ENCODE peak calls at places on chromosomes 16 and 17, in eight cellular contexts. R, T, H, O, C, L, F and Z are unnamed samples.

GRCh38 chr17:45160505-45161287 is 979 bp upstream of the HEXIM2 start:
- DNase-seq in C (no peak), R (peak; percentile 62), H (peak; percentile 53), L (peak; percentile 79), F (peak; percentile 61), T (peak; percentile 89), O (peak; percentile 72), Z (peak; percentile 87)

GRCh38 chr17:38970804-38971203 is 3.6 kb upstream of the FBXO47 start:
- DNase-seq in T (no peak), F (no peak), H (no peak), R (no peak), L (no peak), O (no peak), C (no peak), Z (no peak)

GRCh38 chr17:18184143-18185007 is 747 bp downstream of the ALKBH5 start:
- DNase-seq in O (peak; percentile 48), T (peak; percentile 90), L (peak; percentile 38), C (no peak), H (peak; percentile 60), F (peak; percentile 71), R (peak; percentile 49), Z (peak; percentile 43)

GRCh38 chr17:34302626-34303025 is 16.6 kb upstream of the CCL8 start:
- DNase-seq in H (no peak), C (no peak), L (no peak), O (no peak), T (no peak), F (no peak), R (no peak), Z (no peak)

GRCh38 chr16:90020260-90020837 is 1.1 kb upstream of the DBNDD1 start:
- DNase-seq in C (no peak), T (no peak), F (no peak), R (no peak), O (peak; percentile 59), L (no peak), H (no peak), Z (no peak)

GRCh38 chr16:51407921-51408320 is 256.9 kb upstream of the SALL1 start:
- DNase-seq in T (no peak), R (no peak), L (no peak), H (no peak), O (peak; percentile 30), F (no peak), C (no peak), Z (no peak)

GRCh38 chr17:41163828-41164227 is 3.3 kb upstream of the KRTAP4-4 start:
- DNase-seq in H (no peak), L (no peak), T (no peak), O (peak; percentile 17), F (no peak), R (no peak), C (no peak), Z (no peak)

GRCh38 chr16:68369697-68370096 is 58.9 kb downstream of the PRMT7 start:
- DNase-seq in H (no peak), O (no peak), T (no peak), L (no peak), R (peak; percentile 16), F (no peak), C (no peak), Z (peak; percentile 58)

GRCh38 chr16:31118223-31119155 is 1.0 kb downstream of the KAT8 start:
- DNase-seq in T (no peak), H (no peak), C (no peak), O (peak; percentile 69), R (no peak), F (no peak), L (peak; percentile 68), Z (peak; percentile 44)

GRCh38 chr17:4329838-4330237 is 36.6 kb downstream of the UBE2G1 start:
- DNase-seq in L (peak; percentile 83), H (no peak), T (no peak), F (no peak), C (peak; percentile 86), R (no peak), O (peak; percentile 98), Z (peak; percentile 63)

GRCh38 chr17:57806083-57806830 is 43.6 kb downstream of the MRPS23 start:
- DNase-seq in C (no peak), T (no peak), R (no peak), H (no peak), O (no peak), L (no peak), F (no peak), Z (no peak)

GRCh38 chr16:72985148-72985882 is 62.6 kb downstream of the ZFHX3 start:
- DNase-seq in L (peak; percentile 88), O (peak; percentile 56), R (no peak), T (no peak), C (no peak), H (no peak), F (no peak), Z (peak; percentile 95)

GRCh38 chr16:47732806-47733150 is 271.6 kb downstream of the PHKB start:
- DNase-seq in R (no peak), H (no peak), F (no peak), L (peak; percentile 78), C (peak; percentile 59), T (no peak), O (peak; percentile 98), Z (peak; percentile 22)